ENCODE peak calls at places on chromosome 7, in seven cellular contexts. One of them, this sample, is unnamed.

GRCh38 chr7:1321411-1322239 is 89.0 kb downstream of the UNCX start:
- DNase-seq in kidney epithelial cell: no peak
- DNase-seq in AG09309: no peak
- DNase-seq in endothelial cell of umbilical vein: no peak
- DNase-seq in testis: peak; percentile 30
- DNase-seq in GM06990: no peak
- DNase-seq in brain microvascular endothelial cell: no peak
- DNase-seq in this sample: no peak

GRCh38 chr7:22445140-22445722 is 54.8 kb downstream of the STEAP1B start:
- DNase-seq in GM06990: peak; percentile 78
- DNase-seq in brain microvascular endothelial cell: no peak
- DNase-seq in kidney epithelial cell: no peak
- DNase-seq in testis: peak; percentile 73
- DNase-seq in AG09309: no peak
- DNase-seq in endothelial cell of umbilical vein: peak; percentile 99
- DNase-seq in this sample: peak; percentile 56

GRCh38 chr7:725223-726005 is 1.1 kb upstream of the DNAAF5 start:
- DNase-seq in kidney epithelial cell: peak; percentile 45
- DNase-seq in endothelial cell of umbilical vein: no peak
- DNase-seq in AG09309: peak; percentile 32
- DNase-seq in brain microvascular endothelial cell: peak; percentile 77
- DNase-seq in GM06990: no peak
- DNase-seq in testis: peak; percentile 56
- DNase-seq in this sample: no peak

GRCh38 chr7:37342665-37343471 is 105.8 kb downstream of the ELMO1 start:
- DNase-seq in kidney epithelial cell: no peak
- DNase-seq in brain microvascular endothelial cell: no peak
- DNase-seq in endothelial cell of umbilical vein: peak; percentile 37
- DNase-seq in AG09309: no peak
- DNase-seq in GM06990: peak; percentile 83
- DNase-seq in testis: no peak
- DNase-seq in this sample: no peak

GRCh38 chr7:13821152-13821787 is 168.2 kb downstream of the ETV1 start:
- DNase-seq in GM06990: no peak
- DNase-seq in kidney epithelial cell: no peak
- DNase-seq in endothelial cell of umbilical vein: no peak
- DNase-seq in brain microvascular endothelial cell: no peak
- DNase-seq in testis: no peak
- DNase-seq in AG09309: peak; percentile 31
- DNase-seq in this sample: peak; percentile 36

GRCh38 chr7:96629884-96630283 is 79.8 kb downstream of the SEM1 start:
- DNase-seq in brain microvascular endothelial cell: no peak
- DNase-seq in kidney epithelial cell: no peak
- DNase-seq in AG09309: no peak
- DNase-seq in GM06990: no peak
- DNase-seq in endothelial cell of umbilical vein: no peak
- DNase-seq in testis: no peak
- DNase-seq in this sample: no peak

GRCh38 chr7:91263359-91264082 is 712 bp upstream of the FZD1 start:
- DNase-seq in testis: peak; percentile 44
- DNase-seq in GM06990: peak; percentile 15
- DNase-seq in endothelial cell of umbilical vein: no peak
- DNase-seq in AG09309: no peak
- DNase-seq in kidney epithelial cell: no peak
- DNase-seq in brain microvascular endothelial cell: no peak
- DNase-seq in this sample: no peak

GRCh38 chr7:112550468-112551060 is 69.8 kb downstream of the LSMEM1 start:
- DNase-seq in endothelial cell of umbilical vein: peak; percentile 69
- DNase-seq in GM06990: peak; percentile 16
- DNase-seq in kidney epithelial cell: no peak
- DNase-seq in brain microvascular endothelial cell: peak; percentile 62
- DNase-seq in testis: no peak
- DNase-seq in AG09309: peak; percentile 43
- DNase-seq in this sample: peak; percentile 11

GRCh38 chr7:18250133-18250532 is 222.5 kb upstream of the PRPS1L1 start:
- DNase-seq in GM06990: no peak
- DNase-seq in kidney epithelial cell: no peak
- DNase-seq in AG09309: no peak
- DNase-seq in endothelial cell of umbilical vein: no peak
- DNase-seq in testis: no peak
- DNase-seq in brain microvascular endothelial cell: no peak
- DNase-seq in this sample: no peak

GRCh38 chr7:107594961-107595737 is 15.1 kb downstream of the BCAP29 start:
- DNase-seq in brain microvascular endothelial cell: peak; percentile 86
- DNase-seq in testis: no peak
- DNase-seq in kidney epithelial cell: peak; percentile 83
- DNase-seq in GM06990: no peak
- DNase-seq in endothelial cell of umbilical vein: peak; percentile 98
- DNase-seq in AG09309: peak; percentile 79
- DNase-seq in this sample: peak; percentile 74

GRCh38 chr7:77684030-77684429 is 12.2 kb upstream of the RSBN1L start:
- DNase-seq in GM06990: no peak
- DNase-seq in kidney epithelial cell: no peak
- DNase-seq in AG09309: peak; percentile 38
- DNase-seq in endothelial cell of umbilical vein: no peak
- DNase-seq in brain microvascular endothelial cell: peak; percentile 97
- DNase-seq in testis: peak; percentile 46
- DNase-seq in this sample: peak; percentile 87

GRCh38 chr7:44987996-44988395 is 9.2 kb upstream of the MYO1G start:
- DNase-seq in AG09309: no peak
- DNase-seq in GM06990: no peak
- DNase-seq in brain microvascular endothelial cell: no peak
- DNase-seq in endothelial cell of umbilical vein: no peak
- DNase-seq in kidney epithelial cell: no peak
- DNase-seq in testis: no peak
- DNase-seq in this sample: no peak

GRCh38 chr7:135185471-135186260 is 15.2 kb upstream of the CYREN start:
- DNase-seq in endothelial cell of umbilical vein: no peak
- DNase-seq in AG09309: no peak
- DNase-seq in GM06990: peak; percentile 31
- DNase-seq in kidney epithelial cell: no peak
- DNase-seq in testis: no peak
- DNase-seq in brain microvascular endothelial cell: no peak
- DNase-seq in this sample: no peak

GRCh38 chr7:18655506-18655905 is 160.0 kb downstream of the HDAC9 start:
- DNase-seq in brain microvascular endothelial cell: no peak
- DNase-seq in testis: no peak
- DNase-seq in GM06990: no peak
- DNase-seq in kidney epithelial cell: no peak
- DNase-seq in AG09309: no peak
- DNase-seq in endothelial cell of umbilical vein: no peak
- DNase-seq in this sample: no peak

GRCh38 chr7:2403718-2404648 is 572 bp downstream of the CHST12 start:
- DNase-seq in GM06990: no peak
- DNase-seq in kidney epithelial cell: no peak
- DNase-seq in testis: peak; percentile 42
- DNase-seq in brain microvascular endothelial cell: peak; percentile 9
- DNase-seq in endothelial cell of umbilical vein: peak; percentile 42
- DNase-seq in AG09309: no peak
- DNase-seq in this sample: no peak

GRCh38 chr7:46755120-46756034 is 826.5 kb downstream of the TNS3 start:
- DNase-seq in endothelial cell of umbilical vein: peak; percentile 34
- DNase-seq in kidney epithelial cell: no peak
- DNase-seq in testis: no peak
- DNase-seq in AG09309: no peak
- DNase-seq in GM06990: no peak
- DNase-seq in brain microvascular endothelial cell: no peak
- DNase-seq in this sample: no peak

GRCh38 chr7:24378871-24379608 is 95.0 kb downstream of the NPY start:
- DNase-seq in AG09309: no peak
- DNase-seq in testis: no peak
- DNase-seq in GM06990: no peak
- DNase-seq in kidney epithelial cell: peak; percentile 71
- DNase-seq in brain microvascular endothelial cell: peak; percentile 38
- DNase-seq in endothelial cell of umbilical vein: no peak
- DNase-seq in this sample: peak; percentile 36

GRCh38 chr7:4612237-4612636 is 69.9 kb upstream of the FOXK1 start:
- DNase-seq in kidney epithelial cell: no peak
- DNase-seq in testis: no peak
- DNase-seq in endothelial cell of umbilical vein: no peak
- DNase-seq in AG09309: no peak
- DNase-seq in brain microvascular endothelial cell: no peak
- DNase-seq in GM06990: no peak
- DNase-seq in this sample: no peak

GRCh38 chr7:44748948-44749731 is 493 bp downstream of the ZMIZ2 start:
- DNase-seq in GM06990: peak; percentile 69
- DNase-seq in endothelial cell of umbilical vein: no peak
- DNase-seq in AG09309: no peak
- DNase-seq in brain microvascular endothelial cell: no peak
- DNase-seq in kidney epithelial cell: no peak
- DNase-seq in testis: peak; percentile 26
- DNase-seq in this sample: no peak

GRCh38 chr7:26857534-26858228 is 6.7 kb downstream of the SKAP2 start:
- DNase-seq in testis: peak; percentile 31
- DNase-seq in AG09309: no peak
- DNase-seq in GM06990: peak; percentile 9
- DNase-seq in endothelial cell of umbilical vein: peak; percentile 77
- DNase-seq in brain microvascular endothelial cell: no peak
- DNase-seq in kidney epithelial cell: no peak
- DNase-seq in this sample: no peak

GRCh38 chr7:151415375-151416112 is 5.7 kb upstream of the WDR86 start:
- DNase-seq in endothelial cell of umbilical vein: no peak
- DNase-seq in AG09309: peak; percentile 32
- DNase-seq in testis: no peak
- DNase-seq in brain microvascular endothelial cell: no peak
- DNase-seq in kidney epithelial cell: no peak
- DNase-seq in GM06990: no peak
- DNase-seq in this sample: no peak

GRCh38 chr7:151245360-151246160 is 2.9 kb downstream of the SMARCD3 start:
- DNase-seq in testis: peak; percentile 45
- DNase-seq in AG09309: no peak
- DNase-seq in GM06990: peak; percentile 54
- DNase-seq in endothelial cell of umbilical vein: peak; percentile 25
- DNase-seq in brain microvascular endothelial cell: no peak
- DNase-seq in kidney epithelial cell: no peak
- DNase-seq in this sample: no peak

GRCh38 chr7:1325246-1325645 is 92.6 kb downstream of the UNCX start:
- DNase-seq in AG09309: no peak
- DNase-seq in endothelial cell of umbilical vein: no peak
- DNase-seq in brain microvascular endothelial cell: no peak
- DNase-seq in testis: no peak
- DNase-seq in kidney epithelial cell: no peak
- DNase-seq in GM06990: no peak
- DNase-seq in this sample: no peak

GRCh38 chr7:1046722-1047679 is 2.7 kb downstream of the GPR146 start:
- DNase-seq in endothelial cell of umbilical vein: no peak
- DNase-seq in kidney epithelial cell: no peak
- DNase-seq in AG09309: no peak
- DNase-seq in brain microvascular endothelial cell: no peak
- DNase-seq in testis: no peak
- DNase-seq in GM06990: no peak
- DNase-seq in this sample: no peak

GRCh38 chr7:10740805-10741204 is 232.9 kb upstream of the PHF14 start:
- DNase-seq in testis: no peak
- DNase-seq in kidney epithelial cell: no peak
- DNase-seq in AG09309: no peak
- DNase-seq in brain microvascular endothelial cell: no peak
- DNase-seq in GM06990: no peak
- DNase-seq in endothelial cell of umbilical vein: no peak
- DNase-seq in this sample: no peak

GRCh38 chr7:79971058-79971457 is 163.6 kb upstream of the GNAI1 start:
- DNase-seq in brain microvascular endothelial cell: no peak
- DNase-seq in testis: no peak
- DNase-seq in kidney epithelial cell: no peak
- DNase-seq in AG09309: no peak
- DNase-seq in GM06990: no peak
- DNase-seq in endothelial cell of umbilical vein: no peak
- DNase-seq in this sample: no peak
- H3K4me3 ChIP-seq in brain microvascular endothelial cell: no peak overlapping the region
- H3K4me3 ChIP-seq in testis: no peak overlapping the region
- H3K4me3 ChIP-seq in kidney epithelial cell: no peak overlapping the region
- H3K4me3 ChIP-seq in AG09309: no peak overlapping the region
- H3K4me3 ChIP-seq in GM06990: no peak overlapping the region
- H3K4me3 ChIP-seq in endothelial cell of umbilical vein: no peak overlapping the region
- H3K4me3 ChIP-seq in this sample: no peak overlapping the region

GRCh38 chr7:149320313-149321124 is 58.5 kb downstream of the ZNF783 start:
- DNase-seq in kidney epithelial cell: no peak
- DNase-seq in brain microvascular endothelial cell: no peak
- DNase-seq in endothelial cell of umbilical vein: no peak
- DNase-seq in testis: no peak
- DNase-seq in AG09309: no peak
- DNase-seq in GM06990: no peak
- DNase-seq in this sample: no peak
- H3K4me3 ChIP-seq in kidney epithelial cell: no peak overlapping the region
- H3K4me3 ChIP-seq in brain microvascular endothelial cell: no peak overlapping the region
- H3K4me3 ChIP-seq in endothelial cell of umbilical vein: no peak overlapping the region
- H3K4me3 ChIP-seq in testis: no peak overlapping the region
- H3K4me3 ChIP-seq in AG09309: no peak overlapping the region
- H3K4me3 ChIP-seq in GM06990: no peak overlapping the region
- H3K4me3 ChIP-seq in this sample: no peak overlapping the region

DNA sequence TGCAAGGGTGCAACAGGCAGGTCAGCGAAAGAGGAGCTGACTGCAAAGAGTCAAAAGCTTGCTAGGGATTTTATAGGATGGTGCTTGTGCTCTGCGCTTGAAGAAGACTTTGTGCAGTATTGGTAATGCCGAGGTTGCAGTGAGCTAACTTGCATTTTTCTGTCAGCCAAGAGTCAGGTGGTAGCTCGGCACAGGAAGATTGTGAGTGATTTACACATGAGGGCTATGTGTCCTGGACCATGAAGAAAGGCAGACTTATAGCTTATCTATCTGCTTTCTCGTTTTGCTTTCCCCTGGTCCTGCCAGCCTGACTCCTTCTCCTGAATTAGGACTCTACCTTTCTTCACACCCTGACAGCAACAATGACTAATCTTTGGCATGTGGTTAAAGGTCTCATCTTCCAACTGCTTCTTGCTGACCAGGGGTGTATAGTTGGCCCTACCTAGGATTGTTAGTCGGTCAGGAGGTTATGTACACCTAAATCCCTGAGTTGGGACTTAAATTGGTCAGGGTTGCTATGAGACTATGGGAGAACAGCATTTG is 4.1 kb upstream of the SYPL1 start:
- DNase-seq in testis: no peak
- DNase-seq in AG09309: no peak
- DNase-seq in GM06990: no peak
- DNase-seq in endothelial cell of umbilical vein: no peak
- DNase-seq in brain microvascular endothelial cell: no peak
- DNase-seq in kidney epithelial cell: no peak
- DNase-seq in this sample: no peak
- H3K4me3 ChIP-seq in testis: no peak overlapping the region
- H3K4me3 ChIP-seq in AG09309: no peak overlapping the region
- H3K4me3 ChIP-seq in GM06990: no peak overlapping the region
- H3K4me3 ChIP-seq in endothelial cell of umbilical vein: no peak overlapping the region
- H3K4me3 ChIP-seq in brain microvascular endothelial cell: no peak overlapping the region
- H3K4me3 ChIP-seq in kidney epithelial cell: no peak overlapping the region
- H3K4me3 ChIP-seq in this sample: no peak overlapping the region

GRCh38 chr7:6026917-6027316 is 4.3 kb upstream of the ANKRD61 start:
- DNase-seq in brain microvascular endothelial cell: no peak
- DNase-seq in kidney epithelial cell: no peak
- DNase-seq in AG09309: no peak
- DNase-seq in endothelial cell of umbilical vein: no peak
- DNase-seq in testis: no peak
- DNase-seq in GM06990: no peak
- DNase-seq in this sample: no peak
- H3K4me3 ChIP-seq in brain microvascular endothelial cell: no peak overlapping the region
- H3K4me3 ChIP-seq in kidney epithelial cell: no peak overlapping the region
- H3K4me3 ChIP-seq in AG09309: no peak overlapping the region
- H3K4me3 ChIP-seq in endothelial cell of umbilical vein: no peak overlapping the region
- H3K4me3 ChIP-seq in testis: no peak overlapping the region
- H3K4me3 ChIP-seq in GM06990: no peak overlapping the region
- H3K4me3 ChIP-seq in this sample: no peak overlapping the region

GRCh38 chr7:32319019-32319382 is 171.2 kb downstream of the LSM5 start:
- DNase-seq in brain microvascular endothelial cell: no peak
- DNase-seq in testis: no peak
- DNase-seq in endothelial cell of umbilical vein: no peak
- DNase-seq in AG09309: no peak
- DNase-seq in kidney epithelial cell: no peak
- DNase-seq in GM06990: no peak
- DNase-seq in this sample: no peak
- H3K4me3 ChIP-seq in brain microvascular endothelial cell: no peak overlapping the region
- H3K4me3 ChIP-seq in testis: peak overlapping the region; percentile 14
- H3K4me3 ChIP-seq in endothelial cell of umbilical vein: no peak overlapping the region
- H3K4me3 ChIP-seq in AG09309: no peak overlapping the region
- H3K4me3 ChIP-seq in kidney epithelial cell: no peak overlapping the region
- H3K4me3 ChIP-seq in GM06990: no peak overlapping the region
- H3K4me3 ChIP-seq in this sample: no peak overlapping the region

This sample was measured in skeletal muscle cell.